ENCODE peak calls at places on chromosome 16, in nine cellular contexts. V is AG10803; W is NCI-H774; Y is stimulated activated CD8-positive, alpha-beta memory T cell treated with anti-CD3 and anti-CD28 coated beads, Interleukin-7, amount 100 ng/mL, for 1 hour; T is NCI-H2029 treated with DMSO at 0.1 percent for 48 hours; R is A172; Z is stimulated activated CD4-positive, alpha-beta T cell treated with anti-CD3 and anti-CD28 coated beads, Interleukin-15, amount 100 ng/mL, for 48 hours; J is activated effector memory CD4-positive, alpha-beta T cell treated with anti-CD3 and anti-CD28 coated beads, Interleukin-2, amount 50 U/mL, for 16 hours; F is GDM1. X is an unnamed sample.

GRCh38 chr16:48384305-48384981 is 770 bp downstream of the SIAH1 start:
- DNase-seq in V (peak), F (peak), Z (no peak), Y (no peak), W (peak), J (peak), R (peak), T (no peak), X (peak)

GRCh38 chr16:30397776-30398659 is 2.8 kb downstream of the ZNF48 start:
- DNase-seq in W (no peak), Y (no peak), T (no peak), F (no peak), V (no peak), R (no peak), Z (no peak), J (no peak), X (no peak)

GRCh38 chr16:83336630-83337029 is 471.1 kb upstream of the HSBP1 start:
- DNase-seq in R (peak), Y (no peak), T (no peak), F (no peak), V (peak), J (no peak), W (no peak), Z (no peak), X (no peak)

GRCh38 chr16:56673916-56674315 is 4.3 kb downstream of the MT1H start:
- DNase-seq in J (no peak), Z (no peak), T (no peak), F (no peak), V (no peak), Y (no peak), R (no peak), W (no peak), X (no peak)

GRCh38 chr16:69812213-69813014 is 50.3 kb downstream of the WWP2 start:
- DNase-seq in V (no peak), W (no peak), Y (no peak), Z (no peak), R (peak), F (no peak), T (no peak), J (no peak), X (no peak)

GRCh38 chr16:76226011-76226410 is 51.2 kb upstream of the CNTNAP4 start:
- DNase-seq in F (no peak), T (no peak), W (no peak), J (no peak), Z (no peak), R (no peak), V (no peak), Y (no peak), X (no peak)

GRCh38 chr16:2121853-2122252 is 13.8 kb downstream of the PKD1 start:
- DNase-seq in T (no peak), J (no peak), R (no peak), V (no peak), F (no peak), Z (no peak), Y (no peak), W (no peak), X (no peak)

GRCh38 chr16:3443108-3444031 is at the start of the genes NAA60 and ZNF597:
- DNase-seq in T (peak), W (peak), Y (peak), R (peak), Z (peak), F (peak), J (peak), V (peak), X (peak)

GRCh38 chr16:88769617-88770458 is 15.2 kb downstream of the PIEZO1 start:
- DNase-seq in Z (no peak), F (peak), J (no peak), T (no peak), R (peak), W (peak), Y (no peak), V (no peak), X (no peak)

GRCh38 chr16:29809850-29810698 is 1.9 kb upstream of the PRRT2 start:
- DNase-seq in F (no peak), Y (no peak), Z (no peak), R (no peak), T (no peak), V (no peak), J (peak), W (no peak), X (no peak)

GRCh38 chr16:74030000-74030399 is 266.6 kb upstream of the PSMD7 start:
- DNase-seq in Z (no peak), J (no peak), T (no peak), F (no peak), Y (no peak), R (no peak), V (no peak), W (no peak), X (no peak)

GRCh38 chr16:88282221-88283041 is 100.3 kb upstream of the ZNF469 start:
- DNase-seq in J (no peak), W (no peak), F (no peak), T (no peak), Z (no peak), Y (no peak), R (no peak), V (peak), X (no peak)

GRCh38 chr16:1665829-1666228 is 12.2 kb upstream of the JPT2 start:
- DNase-seq in J (no peak), W (no peak), V (no peak), R (no peak), Z (no peak), F (no peak), T (no peak), Y (no peak), X (no peak)

GRCh38 chr16:2912330-2913199 is 834 bp downstream of the FLYWCH1 start:
- DNase-seq in Z (no peak), V (peak), W (no peak), F (no peak), Y (no peak), R (peak), T (no peak), J (peak), X (peak)

GRCh38 chr16:83969771-83970429 is 1.9 kb downstream of the NECAB2 start:
- DNase-seq in R (no peak), T (no peak), J (no peak), W (no peak), Z (no peak), Y (no peak), F (no peak), V (no peak), X (no peak)

GRCh38 chr16:67190041-67190440 is at the start of gene EXOC3L1:
- DNase-seq in W (no peak), F (no peak), Y (no peak), J (no peak), V (no peak), R (no peak), T (no peak), Z (no peak), X (no peak)

GRCh38 chr16:23302045-23302956 is at the start of gene SCNN1B:
- DNase-seq in V (no peak), Y (no peak), J (no peak), F (no peak), W (peak), T (no peak), R (no peak), Z (no peak), X (no peak)

GRCh38 chr16:63617047-63617989 is 1504.5 kb downstream of the CDH11 start:
- DNase-seq in F (no peak), W (no peak), R (no peak), J (no peak), Y (no peak), V (no peak), Z (no peak), T (no peak), X (no peak)

GRCh38 chr16:50991436-50991835 is 159.6 kb downstream of the SALL1 start:
- DNase-seq in T (no peak), V (no peak), R (no peak), Z (no peak), J (no peak), F (no peak), Y (no peak), W (no peak), X (no peak)

GRCh38 chr16:83095926-83096692 is 469.3 kb downstream of the CDH13 start:
- DNase-seq in W (no peak), Z (no peak), R (no peak), V (peak), J (no peak), Y (no peak), T (no peak), F (no peak), X (no peak)

GRCh38 chr16:66346221-66346620 is 20.3 kb upstream of the CDH5 start:
- DNase-seq in J (no peak), F (no peak), T (no peak), V (no peak), R (no peak), Y (no peak), Z (no peak), W (no peak), X (no peak)

GRCh38 chr16:56988948-56989945 is at the start of gene NLRC5:
- DNase-seq in V (peak), F (peak), J (peak), Z (peak), T (no peak), R (peak), W (peak), Y (peak), X (peak)

GRCh38 chr16:5354645-5355044 is 257.1 kb upstream of the EEF2KMT start:
- DNase-seq in F (no peak), Y (no peak), W (no peak), Z (no peak), R (no peak), V (no peak), J (no peak), T (no peak), X (no peak)

GRCh38 chr16:51756447-51757123 is 605.5 kb upstream of the SALL1 start:
- DNase-seq in Z (no peak), F (no peak), J (no peak), V (no peak), Y (no peak), W (peak), R (no peak), T (no peak), X (no peak)

GRCh38 chr16:2768403-2769089 is 8.5 kb downstream of the ELOB start:
- DNase-seq in V (no peak), T (no peak), W (no peak), R (no peak), F (no peak), J (no peak), Y (no peak), Z (no peak), X (no peak)

GRCh38 chr16:27444015-27444414 is 42.0 kb downstream of the IL21R start:
- DNase-seq in W (no peak), Y (no peak), Z (no peak), R (peak), V (peak), F (no peak), T (no peak), J (peak), X (no peak)

GRCh38 chr16:86378128-86378527 is 132.2 kb upstream of the FOXF1 start:
- DNase-seq in Z (no peak), F (no peak), J (no peak), V (no peak), T (no peak), W (no peak), Y (no peak), R (no peak), X (no peak)

GRCh38 chr16:30903002-30903401 is 6.6 kb downstream of the CTF1 start:
- DNase-seq in Y (no peak), T (no peak), Z (no peak), V (no peak), F (no peak), R (no peak), J (no peak), W (no peak), X (no peak)

X was measured in activated T-helper 1 cell treated with anti-CD3 and anti-CD28 coated beads, Interleukin-12 subunit alpha, Interleukin-12 subunit beta, Interleukin-2, Interleukin-4 antibody, amounts not matched to agents 30 ng/mL and 10 ng/mL and 1 ng/mL, durations not matched to agents 14 hours and 24 hours and 36 hours.